ENCODE peak calls at places on chromosomes 5 and 9, in ten cellular contexts. One of them, this sample, is unnamed.

GRCh38 chr5:169758886-169759285 is 121.8 kb downstream of the DOCK2 start:
- DNase-seq in NT2/D1: no peak
- DNase-seq in A549: no peak
- DNase-seq in CD8-positive, alpha-beta T cell: no peak
- DNase-seq in BE2C: no peak
- DNase-seq in tibial artery: no peak
- DNase-seq in right cardiac atrium: no peak
- DNase-seq in neural progenitor cell: no peak
- DNase-seq in SK-N-SH: no peak
- DNase-seq in heart left ventricle: no peak
- DNase-seq in this sample: no peak

GRCh38 chr5:42631241-42631640 is 125.4 kb upstream of the CCDC152 start:
- DNase-seq in NT2/D1: no peak
- DNase-seq in A549: no peak
- DNase-seq in CD8-positive, alpha-beta T cell: no peak
- DNase-seq in BE2C: no peak
- DNase-seq in tibial artery: no peak
- DNase-seq in right cardiac atrium: no peak
- DNase-seq in neural progenitor cell: no peak
- DNase-seq in SK-N-SH: no peak
- DNase-seq in heart left ventricle: no peak
- DNase-seq in this sample: no peak

GRCh38 chr9:70407081-70407503 is 7.4 kb downstream of the KLF9 start:
- DNase-seq in NT2/D1: no peak
- DNase-seq in A549: peak; percentile 35
- DNase-seq in CD8-positive, alpha-beta T cell: no peak
- DNase-seq in BE2C: no peak
- DNase-seq in tibial artery: no peak
- DNase-seq in right cardiac atrium: no peak
- DNase-seq in neural progenitor cell: no peak
- DNase-seq in SK-N-SH: no peak
- DNase-seq in heart left ventricle: no peak
- DNase-seq in this sample: no peak

GRCh38 chr5:54049144-54049543 is 261.2 kb downstream of the ARL15 start:
- DNase-seq in NT2/D1: no peak
- DNase-seq in A549: no peak
- DNase-seq in CD8-positive, alpha-beta T cell: no peak
- DNase-seq in BE2C: no peak
- DNase-seq in tibial artery: no peak
- DNase-seq in right cardiac atrium: no peak
- DNase-seq in neural progenitor cell: no peak
- DNase-seq in SK-N-SH: no peak
- DNase-seq in heart left ventricle: no peak
- DNase-seq in this sample: no peak

GRCh38 chr9:99296375-99296951 is 74.4 kb downstream of the SEC61B start:
- DNase-seq in NT2/D1: no peak
- DNase-seq in A549: no peak
- DNase-seq in CD8-positive, alpha-beta T cell: peak; percentile 21
- DNase-seq in BE2C: peak; percentile 61
- DNase-seq in tibial artery: no peak
- DNase-seq in right cardiac atrium: peak; percentile 63
- DNase-seq in neural progenitor cell: no peak
- DNase-seq in SK-N-SH: peak; percentile 30
- DNase-seq in heart left ventricle: peak; percentile 45
- DNase-seq in this sample: no peak

GRCh38 chr5:95989283-95990048 is 27.8 kb upstream of the ELL2 start:
- DNase-seq in NT2/D1: no peak
- DNase-seq in A549: no peak
- DNase-seq in CD8-positive, alpha-beta T cell: no peak
- DNase-seq in BE2C: no peak
- DNase-seq in tibial artery: no peak
- DNase-seq in right cardiac atrium: no peak
- DNase-seq in neural progenitor cell: no peak
- DNase-seq in SK-N-SH: no peak
- DNase-seq in heart left ventricle: no peak
- DNase-seq in this sample: no peak

GRCh38 chr5:36359267-36359666 is 57.6 kb upstream of the RANBP3L start:
- DNase-seq in NT2/D1: peak; percentile 8
- DNase-seq in A549: no peak
- DNase-seq in CD8-positive, alpha-beta T cell: no peak
- DNase-seq in BE2C: no peak
- DNase-seq in tibial artery: no peak
- DNase-seq in right cardiac atrium: no peak
- DNase-seq in neural progenitor cell: peak; percentile 18
- DNase-seq in SK-N-SH: no peak
- DNase-seq in heart left ventricle: no peak
- DNase-seq in this sample: no peak

GRCh38 chr9:38405841-38406240 is 13.3 kb downstream of the ALDH1B1 start:
- DNase-seq in NT2/D1: no peak
- DNase-seq in A549: no peak
- DNase-seq in CD8-positive, alpha-beta T cell: no peak
- DNase-seq in BE2C: no peak
- DNase-seq in tibial artery: no peak
- DNase-seq in right cardiac atrium: no peak
- DNase-seq in neural progenitor cell: no peak
- DNase-seq in SK-N-SH: no peak
- DNase-seq in heart left ventricle: no peak
- DNase-seq in this sample: no peak

GRCh38 chr5:95283761-95284511 is 958 bp downstream of the MCTP1 start:
- DNase-seq in NT2/D1: no peak
- DNase-seq in A549: peak; percentile 19
- DNase-seq in CD8-positive, alpha-beta T cell: no peak
- DNase-seq in BE2C: peak; percentile 32
- DNase-seq in tibial artery: no peak
- DNase-seq in right cardiac atrium: peak; percentile 55
- DNase-seq in neural progenitor cell: peak; percentile 69
- DNase-seq in SK-N-SH: peak; percentile 65
- DNase-seq in heart left ventricle: peak; percentile 33
- DNase-seq in this sample: peak; percentile 21

GRCh38 chr5:32989815-32990214 is 278.7 kb downstream of the NPR3 start:
- DNase-seq in NT2/D1: no peak
- DNase-seq in A549: no peak
- DNase-seq in CD8-positive, alpha-beta T cell: no peak
- DNase-seq in BE2C: no peak
- DNase-seq in tibial artery: no peak
- DNase-seq in right cardiac atrium: no peak
- DNase-seq in neural progenitor cell: no peak
- DNase-seq in SK-N-SH: no peak
- DNase-seq in heart left ventricle: peak; percentile 17
- DNase-seq in this sample: no peak

GRCh38 chr5:53478411-53479044 is 1.9 kb upstream of the FST start:
- DNase-seq in NT2/D1: no peak
- DNase-seq in A549: peak; percentile 72
- DNase-seq in CD8-positive, alpha-beta T cell: no peak
- DNase-seq in BE2C: no peak
- DNase-seq in tibial artery: peak; percentile 66
- DNase-seq in right cardiac atrium: peak; percentile 74
- DNase-seq in neural progenitor cell: peak; percentile 92
- DNase-seq in SK-N-SH: peak; percentile 56
- DNase-seq in heart left ventricle: no peak
- DNase-seq in this sample: peak; percentile 19

GRCh38 chr5:947626-948471 is 55.2 kb downstream of the TRIP13 start:
- DNase-seq in NT2/D1: no peak
- DNase-seq in A549: no peak
- DNase-seq in CD8-positive, alpha-beta T cell: no peak
- DNase-seq in BE2C: no peak
- DNase-seq in tibial artery: no peak
- DNase-seq in right cardiac atrium: no peak
- DNase-seq in neural progenitor cell: no peak
- DNase-seq in SK-N-SH: no peak
- DNase-seq in heart left ventricle: no peak
- DNase-seq in this sample: no peak

GRCh38 chr9:18658764-18659705 is 185.1 kb downstream of the ADAMTSL1 start:
- DNase-seq in NT2/D1: no peak
- DNase-seq in A549: no peak
- DNase-seq in CD8-positive, alpha-beta T cell: no peak
- DNase-seq in BE2C: no peak
- DNase-seq in tibial artery: no peak
- DNase-seq in right cardiac atrium: no peak
- DNase-seq in neural progenitor cell: no peak
- DNase-seq in SK-N-SH: no peak
- DNase-seq in heart left ventricle: no peak
- DNase-seq in this sample: no peak

GRCh38 chr5:88824892-88825781 is 57.8 kb downstream of the MEF2C start:
- DNase-seq in NT2/D1: no peak
- DNase-seq in A549: no peak
- DNase-seq in CD8-positive, alpha-beta T cell: no peak
- DNase-seq in BE2C: no peak
- DNase-seq in tibial artery: no peak
- DNase-seq in right cardiac atrium: no peak
- DNase-seq in neural progenitor cell: no peak
- DNase-seq in SK-N-SH: no peak
- DNase-seq in heart left ventricle: no peak
- DNase-seq in this sample: no peak

GRCh38 chr5:88823201-88823600 is 59.8 kb downstream of the MEF2C start:
- DNase-seq in NT2/D1: no peak
- DNase-seq in A549: no peak
- DNase-seq in CD8-positive, alpha-beta T cell: no peak
- DNase-seq in BE2C: no peak
- DNase-seq in tibial artery: no peak
- DNase-seq in right cardiac atrium: no peak
- DNase-seq in neural progenitor cell: no peak
- DNase-seq in SK-N-SH: no peak
- DNase-seq in heart left ventricle: no peak
- DNase-seq in this sample: no peak

GRCh38 chr5:88826959-88827585 is 55.9 kb downstream of the MEF2C start:
- DNase-seq in NT2/D1: no peak
- DNase-seq in A549: no peak
- DNase-seq in CD8-positive, alpha-beta T cell: no peak
- DNase-seq in BE2C: no peak
- DNase-seq in tibial artery: no peak
- DNase-seq in right cardiac atrium: peak; percentile 58
- DNase-seq in neural progenitor cell: no peak
- DNase-seq in SK-N-SH: no peak
- DNase-seq in heart left ventricle: peak; percentile 48
- DNase-seq in this sample: peak; percentile 29

GRCh38 chr5:88825782-88826110 is 57.2 kb downstream of the MEF2C start:
- DNase-seq in NT2/D1: no peak
- DNase-seq in A549: no peak
- DNase-seq in CD8-positive, alpha-beta T cell: no peak
- DNase-seq in BE2C: no peak
- DNase-seq in tibial artery: no peak
- DNase-seq in right cardiac atrium: no peak
- DNase-seq in neural progenitor cell: no peak
- DNase-seq in SK-N-SH: no peak
- DNase-seq in heart left ventricle: no peak
- DNase-seq in this sample: no peak

GRCh38 chr5:88824141-88824540 is 58.8 kb downstream of the MEF2C start:
- DNase-seq in NT2/D1: no peak
- DNase-seq in A549: no peak
- DNase-seq in CD8-positive, alpha-beta T cell: no peak
- DNase-seq in BE2C: no peak
- DNase-seq in tibial artery: no peak
- DNase-seq in right cardiac atrium: no peak
- DNase-seq in neural progenitor cell: no peak
- DNase-seq in SK-N-SH: no peak
- DNase-seq in heart left ventricle: no peak
- DNase-seq in this sample: no peak
- H3K4me1 ChIP-seq in NT2/D1: peaks cover 2% of the 10 kb centered on the region
- H3K4me1 ChIP-seq in A549: no peaks in the 10 kb centered on the region
- H3K4me1 ChIP-seq in CD8-positive, alpha-beta T cell: peaks cover 23% of the 10 kb centered on the region
- H3K4me1 ChIP-seq in BE2C: no peaks in the 10 kb centered on the region
- H3K4me1 ChIP-seq in tibial artery: peaks cover 68% of the 10 kb centered on the region
- H3K4me1 ChIP-seq in right cardiac atrium: peaks cover 6% of the 10 kb centered on the region
- H3K4me1 ChIP-seq in neural progenitor cell: no peaks in the 10 kb centered on the region
- H3K4me1 ChIP-seq in SK-N-SH: peaks cover 17% of the 10 kb centered on the region
- H3K4me1 ChIP-seq in heart left ventricle: peaks cover 39% of the 10 kb centered on the region
- H3K4me1 ChIP-seq in this sample: no peaks in the 10 kb centered on the region

GRCh38 chr9:71766663-71767062 is 1.6 kb downstream of the CEMIP2 start:
- DNase-seq in NT2/D1: no peak
- DNase-seq in A549: no peak
- DNase-seq in CD8-positive, alpha-beta T cell: no peak
- DNase-seq in BE2C: no peak
- DNase-seq in tibial artery: no peak
- DNase-seq in right cardiac atrium: no peak
- DNase-seq in neural progenitor cell: no peak
- DNase-seq in SK-N-SH: no peak
- DNase-seq in heart left ventricle: no peak
- DNase-seq in this sample: no peak
- H3K4me1 ChIP-seq in NT2/D1: peaks cover 5% of the 10 kb centered on the region
- H3K4me1 ChIP-seq in A549: peaks cover 46% of the 10 kb centered on the region
- H3K4me1 ChIP-seq in CD8-positive, alpha-beta T cell: peaks cover 54% of the 10 kb centered on the region
- H3K4me1 ChIP-seq in BE2C: no peaks in the 10 kb centered on the region
- H3K4me1 ChIP-seq in tibial artery: peaks cover 47% of the 10 kb centered on the region
- H3K4me1 ChIP-seq in right cardiac atrium: peaks cover 4% of the 10 kb centered on the region
- H3K4me1 ChIP-seq in neural progenitor cell: peaks cover 42% of the 10 kb centered on the region
- H3K4me1 ChIP-seq in SK-N-SH: peaks cover 33% of the 10 kb centered on the region
- H3K4me1 ChIP-seq in heart left ventricle: peaks cover 19% of the 10 kb centered on the region
- H3K4me1 ChIP-seq in this sample: peaks cover 10% of the 10 kb centered on the region

GRCh38 chr5:39021413-39021812 is 52.8 kb downstream of the RICTOR start:
- DNase-seq in NT2/D1: peak; percentile 15
- DNase-seq in A549: peak; percentile 22
- DNase-seq in CD8-positive, alpha-beta T cell: no peak
- DNase-seq in BE2C: no peak
- DNase-seq in tibial artery: no peak
- DNase-seq in right cardiac atrium: no peak
- DNase-seq in neural progenitor cell: peak; percentile 14
- DNase-seq in SK-N-SH: no peak
- DNase-seq in heart left ventricle: no peak
- DNase-seq in this sample: no peak
- H3K4me1 ChIP-seq in NT2/D1: no peaks in the 10 kb centered on the region
- H3K4me1 ChIP-seq in A549: peaks cover 40% of the 10 kb centered on the region
- H3K4me1 ChIP-seq in CD8-positive, alpha-beta T cell: peaks cover 33% of the 10 kb centered on the region
- H3K4me1 ChIP-seq in BE2C: no peaks in the 10 kb centered on the region
- H3K4me1 ChIP-seq in tibial artery: peaks cover 55% of the 10 kb centered on the region
- H3K4me1 ChIP-seq in right cardiac atrium: peaks cover 8% of the 10 kb centered on the region
- H3K4me1 ChIP-seq in neural progenitor cell: peaks cover 32% of the 10 kb centered on the region
- H3K4me1 ChIP-seq in SK-N-SH: peaks cover 6% of the 10 kb centered on the region
- H3K4me1 ChIP-seq in heart left ventricle: peaks cover 22% of the 10 kb centered on the region
- H3K4me1 ChIP-seq in this sample: no peaks in the 10 kb centered on the region

GRCh38 chr9:134435527-134436355 is 109.5 kb downstream of the RXRA start:
- DNase-seq in NT2/D1: no peak
- DNase-seq in A549: no peak
- DNase-seq in CD8-positive, alpha-beta T cell: no peak
- DNase-seq in BE2C: peak; percentile 57
- DNase-seq in tibial artery: no peak
- DNase-seq in right cardiac atrium: no peak
- DNase-seq in neural progenitor cell: no peak
- DNase-seq in SK-N-SH: no peak
- DNase-seq in heart left ventricle: no peak
- DNase-seq in this sample: no peak
- H3K4me1 ChIP-seq in NT2/D1: peaks cover 25% of the 10 kb centered on the region
- H3K4me1 ChIP-seq in A549: peaks cover 46% of the 10 kb centered on the region
- H3K4me1 ChIP-seq in CD8-positive, alpha-beta T cell: no peaks in the 10 kb centered on the region
- H3K4me1 ChIP-seq in BE2C: peaks cover 30% of the 10 kb centered on the region
- H3K4me1 ChIP-seq in tibial artery: peaks cover 52% of the 10 kb centered on the region
- H3K4me1 ChIP-seq in right cardiac atrium: peaks cover 15% of the 10 kb centered on the region
- H3K4me1 ChIP-seq in neural progenitor cell: peaks cover 17% of the 10 kb centered on the region
- H3K4me1 ChIP-seq in SK-N-SH: peaks cover 18% of the 10 kb centered on the region
- H3K4me1 ChIP-seq in heart left ventricle: peaks cover 43% of the 10 kb centered on the region
- H3K4me1 ChIP-seq in this sample: peaks cover 12% of the 10 kb centered on the region